ENCODE peak calls at places on chromosomes 16 and 17, in six cellular contexts. C is endothelial cell; Y is RPMI7951; V is activated T-cell treated with anti-CD3 and anti-CD28 coated beads, Interleukin-2, amount 50 U/mL, for 72 hours; O is T follicular helper cell; Q is uterus. N is an unnamed sample.

GRCh38 chr17:61307905-61308886 is 91.4 kb upstream of the TBX2 start:
- DNase-seq in V (no peak), O (no peak), Y (peak; percentile 85), C (no peak), Q (peak; percentile 81), N (peak; percentile 58)

GRCh38 chr16:79589495-79590134 is 10.9 kb downstream of the MAF start:
- DNase-seq in C (no peak), Y (no peak), V (no peak), Q (peak; percentile 45), O (no peak), N (peak; percentile 64)

GRCh38 chr16:280552-280951 is at the start of gene ARHGDIG:
- DNase-seq in C (no peak), V (no peak), Y (no peak), Q (no peak), O (no peak), N (peak; percentile 71)

GRCh38 chr16:49932943-49933342 is 77.0 kb upstream of the ZNF423 start:
- DNase-seq in V (no peak), O (no peak), C (no peak), Q (no peak), Y (peak; percentile 68), N (no peak)

GRCh38 chr17:45273551-45273957 is 11.7 kb upstream of the SPATA32 start:
- DNase-seq in Q (no peak), C (no peak), Y (no peak), O (no peak), V (no peak), N (peak; percentile 51)

GRCh38 chr16:58299757-58300349 is 5.0 kb upstream of the PRSS54 start:
- DNase-seq in O (no peak), Q (no peak), C (peak; percentile 14), V (peak; percentile 34), Y (peak; percentile 17), N (peak; percentile 83)

GRCh38 chr17:43545383-43545632 is 832 bp downstream of the ETV4 start:
- DNase-seq in Q (no peak), V (no peak), Y (no peak), O (peak; percentile 4), C (no peak), N (no peak)

GRCh38 chr17:5544115-5544514 is 40.2 kb downstream of the NLRP1 start:
- DNase-seq in C (no peak), O (no peak), Q (no peak), Y (no peak), V (no peak), N (no peak)

GRCh38 chr17:64441772-64442549 is 7.0 kb upstream of the MILR1 start:
- DNase-seq in V (peak; percentile 12), O (no peak), Q (no peak), Y (peak; percentile 89), C (no peak), N (no peak)

GRCh38 chr16:57093845-57094564 is 1.6 kb downstream of the CPNE2 start:
- DNase-seq in V (no peak), C (no peak), O (no peak), Y (no peak), Q (peak; percentile 51), N (no peak)

GRCh38 chr17:37813753-37814152 is 68.9 kb upstream of the HNF1B start:
- DNase-seq in C (no peak), V (no peak), O (no peak), Y (peak; percentile 82), Q (no peak), N (peak; percentile 79)

GRCh38 chr17:50707296-50708049 is at the start of gene ANKRD40:
- DNase-seq in C (peak; percentile 80), Q (peak; percentile 92), Y (peak; percentile 91), V (peak; percentile 95), O (peak; percentile 84), N (peak; percentile 93)

GRCh38 chr16:84574191-84574590 is 43.7 kb downstream of the COTL1 start:
- DNase-seq in O (no peak), V (no peak), Y (no peak), Q (no peak), C (no peak), N (no peak)

GRCh38 chr17:503449-503700 is 150.8 kb upstream of the RPH3AL start:
- DNase-seq in O (no peak), Y (no peak), C (no peak), V (no peak), Q (no peak), N (no peak)

GRCh38 chr17:44932526-44933097 is 15.0 kb downstream of the KIF18B start:
- DNase-seq in V (no peak), Y (no peak), Q (no peak), C (no peak), O (no peak), N (peak; percentile 36)

N was measured in endodermal cell.